ENCODE peak calls at places on chromosomes 13 and 19, in five cellular contexts. M, F, R, X and L are unnamed samples.

GRCh38 chr19:14782978-14783545 is 4.7 kb upstream of the ADGRE2 start:
- DNase-seq in M (no peak), F (no peak), R (no peak), X (no peak), L (no peak)

GRCh38 chr19:15616627-15617270 is 1.7 kb downstream of the CYP4F8 start:
- DNase-seq in M (no peak), F (no peak), R (no peak), X (no peak), L (no peak)

GRCh38 chr19:45527731-45528130 is 20.5 kb downstream of the VASP start:
- DNase-seq in M (no peak), F (no peak), R (no peak), X (no peak), L (no peak)

GRCh38 chr19:53898680-53899341 is 10.3 kb upstream of the CACNG7 start:
- DNase-seq in M (no peak), F (no peak), R (no peak), X (peak; percentile 25), L (no peak)

GRCh38 chr19:48203227-48203793 is 32.8 kb downstream of the ZSWIM9 start:
- DNase-seq in M (no peak), F (no peak), R (no peak), X (no peak), L (no peak)

GRCh38 chr19:39154626-39155100 is 29.1 kb downstream of the PAK4 start:
- DNase-seq in M (no peak), F (no peak), R (no peak), X (no peak), L (no peak)

GRCh38 chr13:72565893-72566292 is 161.5 kb downstream of the MZT1 start:
- DNase-seq in M (no peak), F (no peak), R (peak; percentile 53), X (peak; percentile 62), L (peak; percentile 27)

GRCh38 chr13:73767747-73768315 is 366.4 kb downstream of the KLF12 start:
- DNase-seq in M (peak; percentile 7), F (peak; percentile 16), R (no peak), X (peak; percentile 20), L (no peak)

GRCh38 chr13:91142572-91142971 is 204.9 kb upstream of the MIR17HG start:
- DNase-seq in M (no peak), F (no peak), R (peak; percentile 87), X (peak; percentile 56), L (no peak)

GRCh38 chr19:47275866-47276461 is 1.3 kb downstream of the INAFM1 start:
- DNase-seq in M (no peak), F (no peak), R (peak; percentile 47), X (peak; percentile 42), L (no peak)

GRCh38 chr13:102805680-102806079 is 6.8 kb downstream of the BIVM start:
- DNase-seq in M (no peak), F (no peak), R (no peak), X (no peak), L (no peak)

GRCh38 chr19:7554990-7555864 is 19.7 kb downstream of the PNPLA6 start:
- DNase-seq in M (peak; percentile 21), F (no peak), R (no peak), X (peak; percentile 30), L (no peak)

GRCh38 chr19:17294051-17294891 is 9.0 kb downstream of the ABHD8 start:
- DNase-seq in M (peak; percentile 47), F (peak; percentile 42), R (peak; percentile 29), X (peak; percentile 59), L (peak; percentile 37)

GRCh38 chr19:46859637-46860124 is 1.1 kb upstream of the ARHGAP35 start:
- DNase-seq in M (no peak), F (no peak), R (no peak), X (peak; percentile 74), L (no peak)

GRCh38 chr19:41189425-41190065 is 3.5 kb upstream of the CYP2S1 start:
- DNase-seq in M (no peak), F (no peak), R (no peak), X (no peak), L (no peak)

GRCh38 chr13:22091222-22091970 is 420.5 kb downstream of the FGF9 start:
- DNase-seq in M (no peak), F (no peak), R (no peak), X (no peak), L (no peak)

GRCh38 chr13:77749481-77749880 is 52.0 kb downstream of the SLAIN1 start:
- DNase-seq in M (no peak), F (no peak), R (peak; percentile 19), X (peak; percentile 3), L (no peak)

GRCh38 chr19:4791183-4792018 is at the start of gene FEM1A:
- DNase-seq in M (peak; percentile 98), F (peak; percentile 96), R (peak; percentile 100), X (peak; percentile 100), L (peak; percentile 100)

GRCh38 chr13:29484236-29484635 is 111.3 kb downstream of the SLC7A1 start:
- DNase-seq in M (no peak), F (no peak), R (no peak), X (no peak), L (no peak)

GRCh38 chr19:861099-861755 is 1.8 kb downstream of the CFD start:
- DNase-seq in M (no peak), F (no peak), R (no peak), X (no peak), L (no peak)

GRCh38 chr13:99995503-99996176 is 14.1 kb downstream of the ZIC2 start:
- DNase-seq in M (no peak), F (no peak), R (peak; percentile 59), X (no peak), L (no peak)

GRCh38 chr19:38913958-38914357 is 2.0 kb upstream of the CCER2 start:
- DNase-seq in M (no peak), F (no peak), R (no peak), X (no peak), L (no peak)

GRCh38 chr13:79671420-79671819 is 190.5 kb downstream of the NDFIP2 start:
- DNase-seq in M (no peak), F (no peak), R (no peak), X (no peak), L (no peak)

GRCh38 chr13:114007566-114007965 is 33.7 kb upstream of the C13orf46 start:
- DNase-seq in M (no peak), F (no peak), R (no peak), X (no peak), L (no peak)